ENCODE peak calls at places on chromosomes 12 and 14, in six cellular contexts. One of them, this sample, is unnamed.
A peak's percentile ranks its signal among the peaks of the same experiment; 100 is the strongest.

GRCh38 chr12:91781114-91781513 is 364.5 kb downstream of the BTG1 start:
- DNase-seq in K562: no peak
- DNase-seq in HCT116: no peak
- DNase-seq in GM23338: no peak
- DNase-seq in H1: no peak
- DNase-seq in HepG2: no peak
- DNase-seq in this sample: no peak

GRCh38 chr14:37230551-37231194 is 32.9 kb downstream of the MIPOL1 start:
- DNase-seq in K562: peak; percentile 39
- DNase-seq in GM23338: peak; percentile 90
- DNase-seq in HepG2: peak; percentile 90
- DNase-seq in HCT116: peak; percentile 48
- DNase-seq in H1: no peak
- DNase-seq in this sample: peak; percentile 81

GRCh38 chr14:20857630-20858261 is 33.4 kb upstream of the RNASE3 start:
- DNase-seq in HepG2: peak; percentile 50
- DNase-seq in K562: peak; percentile 66
- DNase-seq in H1: no peak
- DNase-seq in GM23338: peak; percentile 87
- DNase-seq in HCT116: peak; percentile 22
- DNase-seq in this sample: peak; percentile 24

GRCh38 chr12:56029666-56030293 is 8.9 kb downstream of the IKZF4 start:
- DNase-seq in HCT116: no peak
- DNase-seq in K562: peak; percentile 67
- DNase-seq in GM23338: peak; percentile 84
- DNase-seq in HepG2: peak; percentile 71
- DNase-seq in H1: no peak
- DNase-seq in this sample: no peak

GRCh38 chr12:2378835-2379330 is 326.1 kb downstream of the CACNA1C start:
- DNase-seq in HCT116: no peak
- DNase-seq in GM23338: no peak
- DNase-seq in H1: no peak
- DNase-seq in HepG2: no peak
- DNase-seq in K562: no peak
- DNase-seq in this sample: no peak

GRCh38 chr12:19572920-19573558 is 133.7 kb downstream of the AEBP2 start:
- DNase-seq in K562: peak; percentile 18
- DNase-seq in GM23338: peak; percentile 93
- DNase-seq in H1: peak; percentile 34
- DNase-seq in HepG2: peak; percentile 45
- DNase-seq in HCT116: peak; percentile 32
- DNase-seq in this sample: no peak

GRCh38 chr12:65911321-65911720 is 87.0 kb downstream of the HMGA2 start:
- DNase-seq in GM23338: no peak
- DNase-seq in HepG2: no peak
- DNase-seq in K562: no peak
- DNase-seq in H1: no peak
- DNase-seq in HCT116: no peak
- DNase-seq in this sample: no peak

GRCh38 chr12:103852498-103852992 is 11.5 kb upstream of the NT5DC3 start:
- DNase-seq in H1: no peak
- DNase-seq in GM23338: peak; percentile 46
- DNase-seq in HCT116: no peak
- DNase-seq in HepG2: peak; percentile 75
- DNase-seq in K562: no peak
- DNase-seq in this sample: no peak

GRCh38 chr12:67091204-67091603 is 178.0 kb upstream of the CAND1 start:
- DNase-seq in H1: no peak
- DNase-seq in HepG2: no peak
- DNase-seq in K562: no peak
- DNase-seq in GM23338: no peak
- DNase-seq in HCT116: no peak
- DNase-seq in this sample: no peak

GRCh38 chr12:56644654-56645053 is 1.1 kb downstream of the ATP5F1B start:
- DNase-seq in HCT116: no peak
- DNase-seq in H1: no peak
- DNase-seq in GM23338: no peak
- DNase-seq in HepG2: no peak
- DNase-seq in K562: no peak
- DNase-seq in this sample: no peak

GRCh38 chr14:104794099-104794498 is 1.4 kb downstream of the AKT1 start:
- DNase-seq in GM23338: no peak
- DNase-seq in HCT116: no peak
- DNase-seq in HepG2: peak; percentile 57
- DNase-seq in K562: peak; percentile 70
- DNase-seq in H1: peak; percentile 46
- DNase-seq in this sample: no peak

GRCh38 chr12:29131539-29131938 is 17.5 kb upstream of the FAR2 start:
- DNase-seq in H1: no peak
- DNase-seq in HepG2: no peak
- DNase-seq in GM23338: no peak
- DNase-seq in K562: no peak
- DNase-seq in HCT116: no peak
- DNase-seq in this sample: no peak

GRCh38 chr12:18422849-18423248 is 161.5 kb downstream of the PIK3C2G start:
- DNase-seq in HCT116: no peak
- DNase-seq in K562: no peak
- DNase-seq in HepG2: no peak
- DNase-seq in H1: no peak
- DNase-seq in GM23338: no peak
- DNase-seq in this sample: no peak

GRCh38 chr12:20367731-20368652 is at the start of gene PDE3A:
- DNase-seq in HCT116: peak; percentile 39
- DNase-seq in H1: peak; percentile 44
- DNase-seq in K562: no peak
- DNase-seq in HepG2: no peak
- DNase-seq in GM23338: peak; percentile 93
- DNase-seq in this sample: no peak

GRCh38 chr12:104370989-104371870 is 67.7 kb downstream of the EID3 start:
- DNase-seq in HCT116: no peak
- DNase-seq in K562: no peak
- DNase-seq in H1: peak; percentile 54
- DNase-seq in GM23338: peak; percentile 93
- DNase-seq in HepG2: no peak
- DNase-seq in this sample: no peak

GRCh38 chr14:105646175-105646574 is 119.8 kb downstream of the TMEM121 start:
- DNase-seq in HCT116: no peak
- DNase-seq in H1: no peak
- DNase-seq in K562: no peak
- DNase-seq in GM23338: no peak
- DNase-seq in HepG2: no peak
- DNase-seq in this sample: no peak

GRCh38 chr14:87252103-87252502 is 740.9 kb downstream of the GALC start:
- DNase-seq in HepG2: no peak
- DNase-seq in K562: no peak
- DNase-seq in H1: no peak
- DNase-seq in HCT116: no peak
- DNase-seq in GM23338: peak; percentile 32
- DNase-seq in this sample: no peak

GRCh38 chr14:94109915-94110250 is 653 bp upstream of the IFI27 start:
- DNase-seq in K562: no peak
- DNase-seq in GM23338: no peak
- DNase-seq in H1: no peak
- DNase-seq in HepG2: no peak
- DNase-seq in HCT116: no peak
- DNase-seq in this sample: no peak

GRCh38 chr12:26460361-26460760 is 265.0 kb downstream of the SSPN start:
- DNase-seq in GM23338: no peak
- DNase-seq in HCT116: no peak
- DNase-seq in HepG2: no peak
- DNase-seq in H1: no peak
- DNase-seq in K562: no peak
- DNase-seq in this sample: no peak

GRCh38 chr12:1054103-1054838 is 63.2 kb downstream of the ERC1 start:
- DNase-seq in H1: peak; percentile 1
- DNase-seq in K562: no peak
- DNase-seq in HCT116: no peak
- DNase-seq in HepG2: peak; percentile 94
- DNase-seq in GM23338: peak; percentile 64
- DNase-seq in this sample: no peak

GRCh38 chr12:124397807-124398577 is 103.1 kb downstream of the RFLNA start:
- DNase-seq in K562: no peak
- DNase-seq in GM23338: no peak
- DNase-seq in HCT116: no peak
- DNase-seq in H1: no peak
- DNase-seq in HepG2: no peak
- DNase-seq in this sample: no peak

GRCh38 chr14:24195186-24196070 is at the start of gene TM9SF1:
- DNase-seq in GM23338: peak; percentile 88
- DNase-seq in K562: peak; percentile 84
- DNase-seq in HepG2: peak; percentile 93
- DNase-seq in HCT116: peak; percentile 57
- DNase-seq in H1: peak; percentile 83
- DNase-seq in this sample: no peak

GRCh38 chr12:67276469-67276868 is 7.3 kb downstream of the CAND1 start:
- DNase-seq in H1: no peak
- DNase-seq in HCT116: no peak
- DNase-seq in HepG2: no peak
- DNase-seq in K562: no peak
- DNase-seq in GM23338: no peak
- DNase-seq in this sample: no peak

GRCh38 chr12:114319422-114319821 is 86.5 kb downstream of the TBX5 start:
- DNase-seq in K562: no peak
- DNase-seq in HepG2: no peak
- DNase-seq in H1: no peak
- DNase-seq in HCT116: no peak
- DNase-seq in GM23338: no peak
- DNase-seq in this sample: no peak

GRCh38 chr12:11762723-11763326 is 113.4 kb downstream of the ETV6 start:
- DNase-seq in HCT116: no peak
- DNase-seq in HepG2: no peak
- DNase-seq in K562: no peak
- DNase-seq in GM23338: no peak
- DNase-seq in H1: no peak
- DNase-seq in this sample: no peak

DNA sequence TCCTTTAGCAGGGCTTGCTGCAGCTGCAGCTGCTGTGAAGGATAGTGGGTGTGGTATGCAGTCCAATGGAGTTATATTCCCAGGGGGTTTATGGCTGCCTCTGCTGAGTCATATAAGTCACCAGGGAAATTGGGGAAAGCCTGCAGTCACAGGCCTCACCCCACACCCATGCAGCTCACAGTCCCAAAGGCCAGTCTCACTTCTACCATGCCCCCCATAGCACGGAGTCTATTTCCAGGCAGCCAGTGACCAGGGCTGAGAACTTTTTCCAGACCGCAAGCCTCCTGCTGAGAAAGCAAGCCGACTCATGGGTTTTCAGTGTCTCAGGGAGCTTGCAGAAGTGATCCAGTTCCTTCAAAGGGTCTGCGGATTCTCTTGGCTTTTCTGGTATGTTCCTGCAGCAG is 322.4 kb upstream of the CLEC14A start:
- DNase-seq in K562: no peak
- DNase-seq in GM23338: no peak
- DNase-seq in HCT116: no peak
- DNase-seq in H1: no peak
- DNase-seq in HepG2: no peak
- DNase-seq in this sample: no peak
- H3K4me3 ChIP-seq in K562: no peak overlapping the region
- H3K4me3 ChIP-seq in GM23338: no peak overlapping the region
- H3K4me3 ChIP-seq in HCT116: no peak overlapping the region
- H3K4me3 ChIP-seq in H1: no peak overlapping the region
- H3K4me3 ChIP-seq in HepG2: no peak overlapping the region
- H3K4me3 ChIP-seq in this sample: no peak overlapping the region

DNA sequence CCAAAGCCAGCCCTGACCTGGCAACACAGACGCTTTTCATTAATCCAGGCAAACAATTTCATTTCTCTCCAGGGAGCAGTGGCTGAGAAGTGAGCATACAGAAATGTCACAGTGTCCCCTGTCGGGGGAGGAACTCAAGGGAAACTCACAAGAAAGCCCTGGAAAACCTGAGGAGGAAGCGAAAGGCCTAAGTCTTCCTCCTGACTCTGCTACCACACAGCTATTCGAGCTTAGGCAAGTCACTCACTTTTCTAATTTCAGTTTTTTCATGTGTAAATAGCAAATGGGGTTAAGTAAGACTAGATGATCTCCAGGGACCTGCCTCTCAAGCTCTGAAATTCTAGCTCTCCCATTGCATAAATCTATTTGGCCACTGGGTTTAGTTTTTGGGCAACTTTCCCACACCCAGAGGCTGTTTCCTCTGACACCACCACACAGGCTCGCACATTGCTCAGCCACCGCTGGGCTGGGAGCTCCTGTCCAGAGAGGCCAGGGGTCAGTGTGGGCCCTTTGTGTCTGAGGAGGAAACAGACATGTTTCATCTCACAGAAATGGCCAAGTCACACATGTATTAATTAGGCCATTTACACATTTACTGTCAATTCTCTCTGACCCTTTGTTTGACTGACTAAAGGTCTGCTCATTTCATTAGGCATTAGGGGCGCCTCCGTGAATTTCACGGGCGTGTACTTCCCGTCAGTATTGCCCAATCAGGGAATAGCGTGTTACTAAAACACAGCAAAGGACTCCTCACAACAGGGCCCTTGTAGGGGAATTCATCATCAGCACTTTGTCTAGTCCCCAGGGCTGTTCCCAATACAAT is 9.8 kb upstream of the PNMA1 start:
- DNase-seq in HepG2: no peak
- DNase-seq in H1: no peak
- DNase-seq in K562: no peak
- DNase-seq in HCT116: no peak
- DNase-seq in GM23338: peak; percentile 35
- DNase-seq in this sample: peak; percentile 47
- TF ChIP-seq POLR2AphosphoS5 in HepG2: no peak
- TF ChIP-seq POLR2AphosphoS5 in H1: no peak
- TF ChIP-seq POLR2AphosphoS5 in K562: no peak
- TF ChIP-seq POLR2AphosphoS5 in HCT116: no peak
- TF ChIP-seq POLR2AphosphoS5 in GM23338: no peak
- TF ChIP-seq POLR2AphosphoS5 in this sample: peak; percentile 36

GRCh38 chr14:70881549-70882174 is 25.6 kb upstream of the PCNX1 start:
- DNase-seq in HCT116: no peak
- DNase-seq in H1: no peak
- DNase-seq in GM23338: no peak
- DNase-seq in HepG2: no peak
- DNase-seq in K562: no peak
- DNase-seq in this sample: no peak
- TF ChIP-seq EZH2 in HCT116: no peak
- TF ChIP-seq EZH2 in H1: no peak
- TF ChIP-seq EZH2 in GM23338: no peak
- TF ChIP-seq EZH2 in HepG2: no peak
- TF ChIP-seq EZH2 in K562: no peak
- TF ChIP-seq EZH2 in this sample: no peak

GRCh38 chr12:93592641-93593396 is 20.3 kb downstream of the SOCS2 start:
- DNase-seq in K562: no peak
- DNase-seq in H1: no peak
- DNase-seq in HepG2: no peak
- DNase-seq in GM23338: no peak
- DNase-seq in HCT116: no peak
- DNase-seq in this sample: no peak

GRCh38 chr12:93593833-93594232 is 21.4 kb downstream of the SOCS2 start:
- DNase-seq in HepG2: no peak
- DNase-seq in K562: no peak
- DNase-seq in GM23338: no peak
- DNase-seq in HCT116: no peak
- DNase-seq in H1: no peak
- DNase-seq in this sample: no peak

GRCh38 chr12:93597608-93598007 is 25.1 kb downstream of the SOCS2 start:
- DNase-seq in HepG2: no peak
- DNase-seq in K562: no peak
- DNase-seq in HCT116: no peak
- DNase-seq in GM23338: no peak
- DNase-seq in H1: no peak
- DNase-seq in this sample: no peak

GRCh38 chr12:93594766-93595165 is 22.3 kb downstream of the SOCS2 start:
- DNase-seq in HepG2: no peak
- DNase-seq in HCT116: no peak
- DNase-seq in GM23338: no peak
- DNase-seq in K562: no peak
- DNase-seq in H1: no peak
- DNase-seq in this sample: no peak

GRCh38 chr12:93595336-93595735 is 22.9 kb downstream of the SOCS2 start:
- DNase-seq in H1: no peak
- DNase-seq in GM23338: no peak
- DNase-seq in HCT116: no peak
- DNase-seq in K562: no peak
- DNase-seq in HepG2: no peak
- DNase-seq in this sample: no peak
- H3K4me3 ChIP-seq in H1: no peak overlapping the region
- H3K4me3 ChIP-seq in GM23338: no peak overlapping the region
- H3K4me3 ChIP-seq in HCT116: no peak overlapping the region
- H3K4me3 ChIP-seq in K562: peak overlapping the region; percentile 2
- H3K4me3 ChIP-seq in HepG2: no peak overlapping the region
- H3K4me3 ChIP-seq in this sample: peak overlapping the region; percentile 52